ENCODE peak calls at places on chromosomes 11 and 22, in seven cellular contexts. One of them, this sample, is unnamed.

GRCh38 chr11:64271339-64272132 is 12.9 kb downstream of the BAD start:
- DNase-seq in cardiac fibroblast: peak
- DNase-seq in GM04504: peak
- DNase-seq in activated T-cell treated with anti-CD3 and anti-CD28 coated beads for 1 hour: peak
- DNase-seq in AG20443: peak
- DNase-seq in fibroblast of gingiva: peak
- DNase-seq in hepatic stellate cell: peak
- DNase-seq in this sample: peak

GRCh38 chr11:7639643-7640025 is 33.7 kb downstream of the CYB5R2 start:
- DNase-seq in cardiac fibroblast: no peak
- DNase-seq in GM04504: no peak
- DNase-seq in activated T-cell treated with anti-CD3 and anti-CD28 coated beads for 1 hour: no peak
- DNase-seq in AG20443: no peak
- DNase-seq in fibroblast of gingiva: no peak
- DNase-seq in hepatic stellate cell: no peak
- DNase-seq in this sample: no peak

GRCh38 chr22:19984201-19984753 is 32.3 kb downstream of the ARVCF start:
- DNase-seq in cardiac fibroblast: peak
- DNase-seq in GM04504: no peak
- DNase-seq in activated T-cell treated with anti-CD3 and anti-CD28 coated beads for 1 hour: no peak
- DNase-seq in AG20443: peak
- DNase-seq in fibroblast of gingiva: no peak
- DNase-seq in hepatic stellate cell: peak
- DNase-seq in this sample: no peak

GRCh38 chr22:24230911-24231656 is 13.8 kb downstream of the GGT5 start:
- DNase-seq in cardiac fibroblast: peak
- DNase-seq in GM04504: no peak
- DNase-seq in activated T-cell treated with anti-CD3 and anti-CD28 coated beads for 1 hour: peak
- DNase-seq in AG20443: no peak
- DNase-seq in fibroblast of gingiva: no peak
- DNase-seq in hepatic stellate cell: no peak
- DNase-seq in this sample: no peak

GRCh38 chr11:67274768-67275605 is 8.7 kb downstream of the GRK2 start:
- DNase-seq in cardiac fibroblast: no peak
- DNase-seq in GM04504: no peak
- DNase-seq in activated T-cell treated with anti-CD3 and anti-CD28 coated beads for 1 hour: no peak
- DNase-seq in AG20443: no peak
- DNase-seq in fibroblast of gingiva: no peak
- DNase-seq in hepatic stellate cell: no peak
- DNase-seq in this sample: no peak

GRCh38 chr22:45164217-45165123 is 745 bp downstream of the NUP50 start:
- DNase-seq in cardiac fibroblast: no peak
- DNase-seq in GM04504: no peak
- DNase-seq in activated T-cell treated with anti-CD3 and anti-CD28 coated beads for 1 hour: peak
- DNase-seq in AG20443: peak
- DNase-seq in fibroblast of gingiva: no peak
- DNase-seq in hepatic stellate cell: peak
- DNase-seq in this sample: no peak

GRCh38 chr11:42329930-42330555 is 870.6 kb upstream of the LRRC4C start:
- DNase-seq in cardiac fibroblast: peak
- DNase-seq in GM04504: no peak
- DNase-seq in activated T-cell treated with anti-CD3 and anti-CD28 coated beads for 1 hour: no peak
- DNase-seq in AG20443: peak
- DNase-seq in fibroblast of gingiva: no peak
- DNase-seq in hepatic stellate cell: no peak
- DNase-seq in this sample: no peak

GRCh38 chr11:114036156-114036811 is 23.2 kb upstream of the ZBTB16 start:
- DNase-seq in cardiac fibroblast: peak
- DNase-seq in GM04504: peak
- DNase-seq in activated T-cell treated with anti-CD3 and anti-CD28 coated beads for 1 hour: peak
- DNase-seq in AG20443: peak
- DNase-seq in fibroblast of gingiva: peak
- DNase-seq in hepatic stellate cell: peak
- DNase-seq in this sample: peak

GRCh38 chr11:36391062-36391461 is 95.0 kb downstream of the PRR5L start:
- DNase-seq in cardiac fibroblast: no peak
- DNase-seq in GM04504: no peak
- DNase-seq in activated T-cell treated with anti-CD3 and anti-CD28 coated beads for 1 hour: no peak
- DNase-seq in AG20443: no peak
- DNase-seq in fibroblast of gingiva: no peak
- DNase-seq in hepatic stellate cell: no peak
- DNase-seq in this sample: no peak

GRCh38 chr11:123773026-123773425 is 18.7 kb upstream of the OR6X1 start:
- DNase-seq in cardiac fibroblast: no peak
- DNase-seq in GM04504: no peak
- DNase-seq in activated T-cell treated with anti-CD3 and anti-CD28 coated beads for 1 hour: no peak
- DNase-seq in AG20443: no peak
- DNase-seq in fibroblast of gingiva: no peak
- DNase-seq in hepatic stellate cell: no peak
- DNase-seq in this sample: no peak

GRCh38 chr11:6632116-6633073 is 13.2 kb upstream of the TPP1 start:
- DNase-seq in cardiac fibroblast: no peak
- DNase-seq in GM04504: no peak
- DNase-seq in activated T-cell treated with anti-CD3 and anti-CD28 coated beads for 1 hour: no peak
- DNase-seq in AG20443: no peak
- DNase-seq in fibroblast of gingiva: no peak
- DNase-seq in hepatic stellate cell: no peak
- DNase-seq in this sample: peak

This sample was measured in type B pancreatic cell.